ENCODE peak calls at places on chromosomes 11 and 22, in four cellular contexts. One of them, this sample, is unnamed.

GRCh38 chr11:64744544-64745218 is 739 bp upstream of the RASGRP2 start:
- DNase-seq in mesenchymal stem cell: no peak
- DNase-seq in mammary epithelial cell: no peak
- DNase-seq in endothelial cell of umbilical vein: no peak
- DNase-seq in this sample: no peak

GRCh38 chr11:69414773-69415187 is 66.7 kb upstream of the LINC01488 start:
- DNase-seq in mesenchymal stem cell: no peak
- DNase-seq in mammary epithelial cell: no peak
- DNase-seq in endothelial cell of umbilical vein: no peak
- DNase-seq in this sample: no peak

GRCh38 chr11:67400942-67401494 is 640 bp downstream of the PPP1CA start:
- DNase-seq in mesenchymal stem cell: peak
- DNase-seq in mammary epithelial cell: no peak
- DNase-seq in endothelial cell of umbilical vein: no peak
- DNase-seq in this sample: peak

GRCh38 chr22:18954333-18954732 is 18.2 kb upstream of the PRODH start:
- DNase-seq in mesenchymal stem cell: peak
- DNase-seq in mammary epithelial cell: peak
- DNase-seq in endothelial cell of umbilical vein: peak
- DNase-seq in this sample: peak

GRCh38 chr11:122709042-122709760 is 53.7 kb downstream of the UBASH3B start:
- DNase-seq in mesenchymal stem cell: peak
- DNase-seq in mammary epithelial cell: peak
- DNase-seq in endothelial cell of umbilical vein: no peak
- DNase-seq in this sample: no peak

GRCh38 chr11:60528465-60528864 is 13.3 kb downstream of the MS4A13 start:
- DNase-seq in mesenchymal stem cell: no peak
- DNase-seq in mammary epithelial cell: no peak
- DNase-seq in endothelial cell of umbilical vein: no peak
- DNase-seq in this sample: no peak

GRCh38 chr22:21873619-21874018 is 6.2 kb upstream of the MAPK1 start:
- DNase-seq in mesenchymal stem cell: no peak
- DNase-seq in mammary epithelial cell: no peak
- DNase-seq in endothelial cell of umbilical vein: no peak
- DNase-seq in this sample: no peak

GRCh38 chr22:44729391-44730012 is 22.9 kb upstream of the ARHGAP8 start:
- DNase-seq in mesenchymal stem cell: peak
- DNase-seq in mammary epithelial cell: no peak
- DNase-seq in endothelial cell of umbilical vein: peak
- DNase-seq in this sample: no peak

GRCh38 chr11:11641581-11641980 is 19.8 kb upstream of the GALNT18 start:
- DNase-seq in mesenchymal stem cell: no peak
- DNase-seq in mammary epithelial cell: peak
- DNase-seq in endothelial cell of umbilical vein: no peak
- DNase-seq in this sample: no peak

GRCh38 chr11:102097175-102097574 is 13.1 kb upstream of the YAP1 start:
- DNase-seq in mesenchymal stem cell: no peak
- DNase-seq in mammary epithelial cell: no peak
- DNase-seq in endothelial cell of umbilical vein: no peak
- DNase-seq in this sample: no peak

GRCh38 chr22:46609175-46609690 is 11.0 kb upstream of the GRAMD4 start:
- DNase-seq in mesenchymal stem cell: no peak
- DNase-seq in mammary epithelial cell: no peak
- DNase-seq in endothelial cell of umbilical vein: no peak
- DNase-seq in this sample: no peak

GRCh38 chr11:66700742-66701141 is 23.1 kb upstream of the RBM4B start:
- DNase-seq in mesenchymal stem cell: no peak
- DNase-seq in mammary epithelial cell: no peak
- DNase-seq in endothelial cell of umbilical vein: no peak
- DNase-seq in this sample: no peak

GRCh38 chr22:45273452-45274075 is 11.2 kb upstream of the UPK3A start:
- DNase-seq in mesenchymal stem cell: no peak
- DNase-seq in mammary epithelial cell: no peak
- DNase-seq in endothelial cell of umbilical vein: no peak
- DNase-seq in this sample: no peak

GRCh38 chr11:134369656-134370525 is 38.1 kb downstream of the GLB1L2 start:
- DNase-seq in mesenchymal stem cell: no peak
- DNase-seq in mammary epithelial cell: no peak
- DNase-seq in endothelial cell of umbilical vein: no peak
- DNase-seq in this sample: no peak

GRCh38 chr11:865512-866430 is 23.1 kb downstream of the TSPAN4 start:
- DNase-seq in mesenchymal stem cell: no peak
- DNase-seq in mammary epithelial cell: no peak
- DNase-seq in endothelial cell of umbilical vein: no peak
- DNase-seq in this sample: no peak

GRCh38 chr11:65576232-65576866 is 496 bp downstream of the EHBP1L1 start:
- DNase-seq in mesenchymal stem cell: no peak
- DNase-seq in mammary epithelial cell: no peak
- DNase-seq in endothelial cell of umbilical vein: no peak
- DNase-seq in this sample: peak

GRCh38 chr22:30864441-30865420 is 103.8 kb downstream of the MORC2 start:
- DNase-seq in mesenchymal stem cell: no peak
- DNase-seq in mammary epithelial cell: no peak
- DNase-seq in endothelial cell of umbilical vein: no peak
- DNase-seq in this sample: no peak

GRCh38 chr11:118073554-118073953 is 3.3 kb upstream of the TMPRSS4 start:
- DNase-seq in mesenchymal stem cell: no peak
- DNase-seq in mammary epithelial cell: no peak
- DNase-seq in endothelial cell of umbilical vein: no peak
- DNase-seq in this sample: no peak

GRCh38 chr22:49849161-49850020 is 4.3 kb upstream of the ZBED4 start:
- DNase-seq in mesenchymal stem cell: no peak
- DNase-seq in mammary epithelial cell: no peak
- DNase-seq in endothelial cell of umbilical vein: no peak
- DNase-seq in this sample: no peak

GRCh38 chr11:10797561-10797960 is 11.2 kb downstream of the EIF4G2 start:
- DNase-seq in mesenchymal stem cell: no peak
- DNase-seq in mammary epithelial cell: no peak
- DNase-seq in endothelial cell of umbilical vein: no peak
- DNase-seq in this sample: no peak

GRCh38 chr11:79626135-79626748 is 185.4 kb upstream of the TENM4 start:
- DNase-seq in mesenchymal stem cell: no peak
- DNase-seq in mammary epithelial cell: peak
- DNase-seq in endothelial cell of umbilical vein: no peak
- DNase-seq in this sample: no peak
- H3K9ac ChIP-seq in mesenchymal stem cell: no peak
- H3K9ac ChIP-seq in mammary epithelial cell: no peak
- H3K9ac ChIP-seq in endothelial cell of umbilical vein: no peak
- H3K9ac ChIP-seq in this sample: no peak

GRCh38 chr11:27721505-27722116 is 21.4 kb upstream of the BDNF start:
- DNase-seq in mesenchymal stem cell: peak
- DNase-seq in mammary epithelial cell: no peak
- DNase-seq in endothelial cell of umbilical vein: no peak
- DNase-seq in this sample: no peak

GRCh38 chr11:27723685-27724084 is 23.4 kb upstream of the BDNF start:
- DNase-seq in mesenchymal stem cell: no peak
- DNase-seq in mammary epithelial cell: no peak
- DNase-seq in endothelial cell of umbilical vein: no peak
- DNase-seq in this sample: no peak

GRCh38 chr11:27722945-27723344 is 22.7 kb upstream of the BDNF start:
- DNase-seq in mesenchymal stem cell: peak
- DNase-seq in mammary epithelial cell: no peak
- DNase-seq in endothelial cell of umbilical vein: no peak
- DNase-seq in this sample: no peak

GRCh38 chr11:27720277-27720830 is 20.1 kb upstream of the BDNF start:
- DNase-seq in mesenchymal stem cell: peak
- DNase-seq in mammary epithelial cell: peak
- DNase-seq in endothelial cell of umbilical vein: peak
- DNase-seq in this sample: no peak

GRCh38 chr11:27722117-27722844 is 22.0 kb upstream of the BDNF start:
- DNase-seq in mesenchymal stem cell: peak
- DNase-seq in mammary epithelial cell: peak
- DNase-seq in endothelial cell of umbilical vein: peak
- DNase-seq in this sample: no peak
- H3K4me3 ChIP-seq in mesenchymal stem cell: peak
- H3K4me3 ChIP-seq in mammary epithelial cell: peak
- H3K4me3 ChIP-seq in endothelial cell of umbilical vein: peak
- H3K4me3 ChIP-seq in this sample: no peak

GRCh38 chr11:129855086-129855485 is 39.4 kb downstream of the TMEM45B start:
- DNase-seq in mesenchymal stem cell: no peak
- DNase-seq in mammary epithelial cell: no peak
- DNase-seq in endothelial cell of umbilical vein: no peak
- DNase-seq in this sample: no peak
- H3K4me2 ChIP-seq in mesenchymal stem cell: no peak
- H3K4me2 ChIP-seq in mammary epithelial cell: no peak
- H3K4me2 ChIP-seq in endothelial cell of umbilical vein: no peak
- H3K4me2 ChIP-seq in this sample: no peak

DNA sequence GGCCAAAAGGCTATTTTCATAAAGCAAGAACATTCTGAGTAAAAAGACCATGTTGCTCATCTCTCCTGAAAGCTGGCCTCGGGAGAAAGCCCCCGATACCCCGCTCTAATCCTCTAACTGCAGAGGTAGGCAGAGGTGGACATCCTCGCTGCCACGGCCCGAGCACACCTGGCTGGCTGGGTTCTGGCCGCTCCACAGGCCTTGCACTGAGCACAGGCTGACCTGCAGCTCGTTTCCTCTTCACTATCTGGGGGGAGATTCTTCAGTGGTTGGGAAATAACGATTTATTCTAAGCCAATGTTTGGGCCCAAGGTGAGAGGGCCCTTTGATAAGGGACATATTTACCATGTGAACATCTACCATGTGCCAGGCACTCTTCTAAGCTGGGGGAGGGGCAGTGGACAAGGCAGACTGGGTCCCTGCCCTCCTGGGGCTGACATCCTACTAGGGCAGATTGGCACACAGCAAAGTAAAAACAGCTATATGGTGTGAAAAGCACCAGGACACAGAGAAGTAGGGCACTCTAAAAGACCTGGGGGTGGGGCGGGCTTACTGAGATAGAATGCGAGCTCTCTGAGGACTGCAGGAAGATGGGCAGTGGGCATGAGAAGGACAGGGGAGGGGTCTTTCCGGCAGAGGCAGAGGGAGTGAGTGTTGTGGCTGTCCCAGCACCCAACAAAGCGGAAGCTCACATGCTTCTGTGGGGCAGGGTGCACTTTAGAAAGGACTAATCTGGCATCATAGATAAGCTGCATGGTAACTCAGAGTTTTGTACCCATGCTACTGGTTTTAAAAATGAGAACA is 65.5 kb upstream of the ARFGAP3 start:
- DNase-seq in mesenchymal stem cell: no peak
- DNase-seq in mammary epithelial cell: no peak
- DNase-seq in endothelial cell of umbilical vein: no peak
- DNase-seq in this sample: no peak
- H3K9ac ChIP-seq in mesenchymal stem cell: peak
- H3K9ac ChIP-seq in mammary epithelial cell: peak
- H3K9ac ChIP-seq in endothelial cell of umbilical vein: peak
- H3K9ac ChIP-seq in this sample: no peak

DNA sequence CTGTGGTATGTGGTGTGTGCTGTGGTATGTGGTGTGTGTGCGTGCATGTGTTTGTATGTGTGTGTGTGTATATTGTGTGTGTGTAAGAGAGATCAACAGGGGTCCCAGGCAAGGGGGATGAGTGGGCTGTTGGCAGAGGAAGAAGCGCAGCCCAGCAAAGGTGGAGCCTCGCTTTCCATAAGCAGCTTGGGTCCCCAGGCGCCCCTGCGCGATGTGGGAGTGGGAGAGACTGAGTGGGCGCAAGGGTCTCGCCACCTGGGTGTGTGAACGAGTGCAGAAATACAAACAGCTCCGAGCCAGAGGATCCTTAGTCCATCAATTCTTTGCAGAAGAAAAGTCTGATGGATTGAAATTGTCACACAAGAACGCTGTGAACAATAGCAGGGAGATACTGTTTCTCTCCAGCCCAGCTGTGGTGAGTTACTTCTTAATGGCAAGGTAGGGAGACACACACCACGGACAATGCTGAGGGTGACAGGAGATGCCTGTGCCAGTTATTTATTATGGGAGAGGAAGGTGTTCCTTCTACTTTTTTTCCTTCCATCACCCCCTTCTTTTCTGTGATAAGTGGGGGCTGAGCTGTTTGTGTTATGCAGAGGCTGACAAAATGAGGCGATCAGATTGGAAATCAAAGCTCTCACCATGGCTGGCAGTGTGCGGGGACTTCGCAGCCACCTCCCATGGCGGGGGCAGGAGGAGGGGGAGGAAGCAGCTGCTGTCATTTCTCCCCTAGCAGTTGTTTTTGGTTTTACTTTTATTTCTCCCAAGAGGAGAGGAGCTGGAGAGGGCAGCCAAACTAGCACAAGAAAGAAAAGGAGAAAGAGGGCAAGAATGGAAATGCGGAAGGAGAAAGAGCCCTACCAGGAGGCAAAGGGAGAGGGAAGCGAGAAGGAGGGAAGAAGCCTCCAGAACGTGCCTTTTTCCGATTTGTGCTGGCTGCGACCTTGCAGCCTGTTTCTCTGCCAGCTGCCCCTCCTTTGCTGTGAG is 755.7 kb downstream of the NTM start:
- DNase-seq in mesenchymal stem cell: peak
- DNase-seq in mammary epithelial cell: peak
- DNase-seq in endothelial cell of umbilical vein: peak
- DNase-seq in this sample: peak
- H3K4me3 ChIP-seq in mesenchymal stem cell: peak
- H3K4me3 ChIP-seq in mammary epithelial cell: peak
- H3K4me3 ChIP-seq in endothelial cell of umbilical vein: peak
- H3K4me3 ChIP-seq in this sample: no peak

GRCh38 chr11:73311394-73311869 is 3.4 kb downstream of the ARHGEF17 start:
- DNase-seq in mesenchymal stem cell: no peak
- DNase-seq in mammary epithelial cell: no peak
- DNase-seq in endothelial cell of umbilical vein: no peak
- DNase-seq in this sample: no peak
- H3K4me2 ChIP-seq in mesenchymal stem cell: peak
- H3K4me2 ChIP-seq in mammary epithelial cell: peak
- H3K4me2 ChIP-seq in endothelial cell of umbilical vein: no peak
- H3K4me2 ChIP-seq in this sample: no peak

GRCh38 chr22:37957232-37957631 is 3.7 kb downstream of the POLR2F start:
- DNase-seq in mesenchymal stem cell: no peak
- DNase-seq in mammary epithelial cell: no peak
- DNase-seq in endothelial cell of umbilical vein: no peak
- DNase-seq in this sample: no peak

GRCh38 chr22:37953062-37953436 is 352 bp downstream of the C22orf23 start:
- DNase-seq in mesenchymal stem cell: no peak
- DNase-seq in mammary epithelial cell: no peak
- DNase-seq in endothelial cell of umbilical vein: no peak
- DNase-seq in this sample: no peak

GRCh38 chr22:37953437-37954179 is at the start of the genes C22orf23 and POLR2F:
- DNase-seq in mesenchymal stem cell: peak
- DNase-seq in mammary epithelial cell: peak
- DNase-seq in endothelial cell of umbilical vein: peak
- DNase-seq in this sample: peak

GRCh38 chr22:37951305-37951704 is 2.1 kb downstream of the C22orf23 start:
- DNase-seq in mesenchymal stem cell: peak
- DNase-seq in mammary epithelial cell: peak
- DNase-seq in endothelial cell of umbilical vein: no peak
- DNase-seq in this sample: no peak
- H3K9ac ChIP-seq in mesenchymal stem cell: no peak
- H3K9ac ChIP-seq in mammary epithelial cell: no peak
- H3K9ac ChIP-seq in endothelial cell of umbilical vein: no peak
- H3K9ac ChIP-seq in this sample: no peak

DNA sequence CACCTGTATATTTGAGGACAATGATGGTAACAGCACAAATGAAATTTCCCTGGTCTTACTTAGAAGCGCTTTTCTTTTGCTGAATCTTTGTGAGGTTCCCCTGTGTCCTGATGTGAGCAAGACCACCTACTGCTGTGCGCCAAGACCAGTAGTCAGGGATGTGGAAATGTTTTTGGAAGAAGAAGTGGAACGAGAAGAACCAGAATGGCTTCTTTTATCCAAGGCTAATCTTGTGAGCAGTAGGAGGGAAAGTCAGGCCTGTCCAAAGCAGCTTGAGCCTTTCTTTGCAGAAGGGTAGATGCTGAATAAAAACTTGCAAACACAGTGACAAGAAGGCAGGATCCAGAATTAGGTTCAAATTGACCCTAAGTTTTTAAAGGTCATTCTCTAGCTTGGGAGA is 223.0 kb downstream of the FAT3 start:
- DNase-seq in mesenchymal stem cell: no peak
- DNase-seq in mammary epithelial cell: no peak
- DNase-seq in endothelial cell of umbilical vein: no peak
- DNase-seq in this sample: no peak
- H3K4me3 ChIP-seq in mesenchymal stem cell: no peak
- H3K4me3 ChIP-seq in mammary epithelial cell: no peak
- H3K4me3 ChIP-seq in endothelial cell of umbilical vein: no peak
- H3K4me3 ChIP-seq in this sample: no peak